ENCODE peak calls at places on chromosomes 13 and 19, in four cellular contexts. One of them, this sample, is unnamed. For H3K27me3 and H3K36me3, the result is how much of the 10 kb centered on the place peaks cover.

GRCh38 chr13:23753523-23753922 is 135.7 kb downstream of the MIPEP start:
- DNase-seq in endodermal cell: no peak
- DNase-seq in mesenchymal stem cell: peak
- DNase-seq in brain microvascular endothelial cell: peak
- DNase-seq in this sample: no peak

GRCh38 chr19:55471266-55471665 is 5.2 kb upstream of the ZNF628 start:
- DNase-seq in endodermal cell: no peak
- DNase-seq in mesenchymal stem cell: no peak
- DNase-seq in brain microvascular endothelial cell: no peak
- DNase-seq in this sample: no peak

GRCh38 chr19:17006579-17006978 is 20.0 kb downstream of the CPAMD8 start:
- DNase-seq in endodermal cell: no peak
- DNase-seq in mesenchymal stem cell: no peak
- DNase-seq in brain microvascular endothelial cell: no peak
- DNase-seq in this sample: no peak

GRCh38 chr13:49084961-49085360 is 109.2 kb downstream of the FNDC3A start:
- DNase-seq in endodermal cell: no peak
- DNase-seq in mesenchymal stem cell: no peak
- DNase-seq in brain microvascular endothelial cell: no peak
- DNase-seq in this sample: no peak

GRCh38 chr13:75430618-75431209 is 51.3 kb downstream of the TBC1D4 start:
- DNase-seq in endodermal cell: no peak
- DNase-seq in mesenchymal stem cell: no peak
- DNase-seq in brain microvascular endothelial cell: no peak
- DNase-seq in this sample: no peak

GRCh38 chr13:46615888-46616531 is 63.0 kb downstream of the LRCH1 start:
- DNase-seq in endodermal cell: no peak
- DNase-seq in mesenchymal stem cell: peak
- DNase-seq in brain microvascular endothelial cell: no peak
- DNase-seq in this sample: no peak

GRCh38 chr19:2289714-2290435 is 7.9 kb upstream of the PEAK3 start:
- DNase-seq in endodermal cell: peak
- DNase-seq in mesenchymal stem cell: no peak
- DNase-seq in brain microvascular endothelial cell: no peak
- DNase-seq in this sample: peak

GRCh38 chr19:3243851-3244700 is 19.6 kb downstream of the CELF5 start:
- DNase-seq in endodermal cell: peak
- DNase-seq in mesenchymal stem cell: peak
- DNase-seq in brain microvascular endothelial cell: peak
- DNase-seq in this sample: peak

GRCh38 chr19:13098291-13099072 is 4.2 kb downstream of the LYL1 start:
- DNase-seq in endodermal cell: peak
- DNase-seq in mesenchymal stem cell: peak
- DNase-seq in brain microvascular endothelial cell: no peak
- DNase-seq in this sample: peak

GRCh38 chr19:27796540-27796939 is 1416.4 kb downstream of the UQCRFS1 start:
- DNase-seq in endodermal cell: no peak
- DNase-seq in mesenchymal stem cell: no peak
- DNase-seq in brain microvascular endothelial cell: no peak
- DNase-seq in this sample: no peak

GRCh38 chr13:23618341-23618740 is 48.1 kb downstream of the TNFRSF19 start:
- DNase-seq in endodermal cell: no peak
- DNase-seq in mesenchymal stem cell: peak
- DNase-seq in brain microvascular endothelial cell: peak
- DNase-seq in this sample: no peak

GRCh38 chr13:102402292-102402691 is 444 bp upstream of the FGF14 start:
- DNase-seq in endodermal cell: peak
- DNase-seq in mesenchymal stem cell: peak
- DNase-seq in brain microvascular endothelial cell: no peak
- DNase-seq in this sample: peak

GRCh38 chr13:49288458-49288857 is 40.7 kb downstream of the CDADC1 start:
- DNase-seq in endodermal cell: no peak
- DNase-seq in mesenchymal stem cell: no peak
- DNase-seq in brain microvascular endothelial cell: no peak
- DNase-seq in this sample: no peak

GRCh38 chr13:71290963-71291937 is 575.8 kb downstream of the DACH1 start:
- DNase-seq in endodermal cell: no peak
- DNase-seq in mesenchymal stem cell: peak
- DNase-seq in brain microvascular endothelial cell: peak
- DNase-seq in this sample: no peak

GRCh38 chr13:98978280-98978679 is 416 bp upstream of the DOCK9 start:
- DNase-seq in endodermal cell: no peak
- DNase-seq in mesenchymal stem cell: peak
- DNase-seq in brain microvascular endothelial cell: peak
- DNase-seq in this sample: no peak
- H3K4me3 ChIP-seq in endodermal cell: no peak
- H3K4me3 ChIP-seq in mesenchymal stem cell: no peak
- H3K4me3 ChIP-seq in brain microvascular endothelial cell: peak
- H3K4me3 ChIP-seq in this sample: no peak

GRCh38 chr19:896999-897398 is 3.7 kb downstream of the RNU6-9 start:
- DNase-seq in endodermal cell: no peak
- DNase-seq in mesenchymal stem cell: no peak
- DNase-seq in brain microvascular endothelial cell: no peak
- DNase-seq in this sample: no peak
- H3K27me3 ChIP-seq in endodermal cell: under half
- H3K27me3 ChIP-seq in mesenchymal stem cell: under half
- H3K27me3 ChIP-seq in brain microvascular endothelial cell: under half
- H3K27me3 ChIP-seq in this sample: under half

GRCh38 chr19:10146142-10146541 is 26.4 kb upstream of the EIF3G start:
- DNase-seq in endodermal cell: no peak
- DNase-seq in mesenchymal stem cell: no peak
- DNase-seq in brain microvascular endothelial cell: no peak
- DNase-seq in this sample: peak

GRCh38 chr19:10155834-10156233 is 36.1 kb upstream of the EIF3G start:
- DNase-seq in endodermal cell: no peak
- DNase-seq in mesenchymal stem cell: no peak
- DNase-seq in brain microvascular endothelial cell: no peak
- DNase-seq in this sample: peak

GRCh38 chr19:10149427-10149826 is 29.7 kb upstream of the EIF3G start:
- DNase-seq in endodermal cell: no peak
- DNase-seq in mesenchymal stem cell: no peak
- DNase-seq in brain microvascular endothelial cell: no peak
- DNase-seq in this sample: peak

GRCh38 chr19:10151521-10151920 is 31.8 kb upstream of the EIF3G start:
- DNase-seq in endodermal cell: no peak
- DNase-seq in mesenchymal stem cell: no peak
- DNase-seq in brain microvascular endothelial cell: no peak
- DNase-seq in this sample: peak

DNA sequence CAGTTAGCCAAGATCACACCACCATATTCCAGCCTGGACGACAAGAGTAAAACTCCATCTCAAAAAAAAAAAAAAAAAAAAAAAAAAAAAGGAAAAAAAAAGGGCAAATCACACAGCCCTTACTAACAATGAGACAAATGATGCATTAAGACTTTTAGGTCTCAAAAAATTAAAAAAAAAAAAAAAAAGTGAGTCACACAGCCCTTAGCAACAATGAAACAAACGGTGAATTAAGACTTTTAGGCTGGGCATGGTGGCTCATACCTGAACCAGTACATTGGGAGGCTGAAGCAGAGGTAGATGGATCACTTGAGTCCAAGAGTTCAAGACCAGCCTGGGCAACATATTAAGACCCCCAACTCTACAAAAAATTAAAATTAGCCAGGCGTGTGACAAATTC is 32.4 kb upstream of the EIF3G start:
- DNase-seq in endodermal cell: no peak
- DNase-seq in mesenchymal stem cell: no peak
- DNase-seq in brain microvascular endothelial cell: no peak
- DNase-seq in this sample: no peak
- H3K36me3 ChIP-seq in endodermal cell: half or more
- H3K36me3 ChIP-seq in mesenchymal stem cell: half or more
- H3K36me3 ChIP-seq in brain microvascular endothelial cell: half or more
- H3K36me3 ChIP-seq in this sample: half or more

GRCh38 chr19:35042056-35042730 is 672 bp downstream of the HPN start:
- DNase-seq in endodermal cell: no peak
- DNase-seq in mesenchymal stem cell: no peak
- DNase-seq in brain microvascular endothelial cell: no peak
- DNase-seq in this sample: peak
- H3K4me3 ChIP-seq in endodermal cell: peak
- H3K4me3 ChIP-seq in mesenchymal stem cell: no peak
- H3K4me3 ChIP-seq in brain microvascular endothelial cell: no peak
- H3K4me3 ChIP-seq in this sample: peak

DNA sequence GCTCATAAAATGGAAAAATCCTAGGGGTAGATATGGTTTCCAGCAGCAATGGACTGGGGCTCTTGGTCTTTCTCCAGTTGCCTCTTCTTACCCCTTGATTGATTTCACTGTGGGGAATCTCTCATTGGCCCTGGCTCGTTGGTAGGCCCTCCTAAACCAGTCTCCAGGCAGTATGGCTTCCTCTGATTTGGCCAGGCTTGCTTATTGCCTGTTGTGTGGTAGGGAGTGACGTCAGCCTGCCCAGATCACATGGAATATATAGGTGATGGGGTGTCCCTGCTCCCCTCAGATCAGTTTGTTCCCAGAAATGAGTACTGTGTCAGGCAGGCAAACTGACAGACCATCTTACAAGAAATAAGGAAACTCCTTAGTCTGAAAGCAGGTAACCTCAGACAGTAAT is 5.7 kb upstream of the SELENOV start:
- DNase-seq in endodermal cell: no peak
- DNase-seq in mesenchymal stem cell: no peak
- DNase-seq in brain microvascular endothelial cell: no peak
- DNase-seq in this sample: no peak
- H3K27me3 ChIP-seq in endodermal cell: half or more
- H3K27me3 ChIP-seq in mesenchymal stem cell: half or more
- H3K27me3 ChIP-seq in brain microvascular endothelial cell: under half
- H3K27me3 ChIP-seq in this sample: half or more

DNA sequence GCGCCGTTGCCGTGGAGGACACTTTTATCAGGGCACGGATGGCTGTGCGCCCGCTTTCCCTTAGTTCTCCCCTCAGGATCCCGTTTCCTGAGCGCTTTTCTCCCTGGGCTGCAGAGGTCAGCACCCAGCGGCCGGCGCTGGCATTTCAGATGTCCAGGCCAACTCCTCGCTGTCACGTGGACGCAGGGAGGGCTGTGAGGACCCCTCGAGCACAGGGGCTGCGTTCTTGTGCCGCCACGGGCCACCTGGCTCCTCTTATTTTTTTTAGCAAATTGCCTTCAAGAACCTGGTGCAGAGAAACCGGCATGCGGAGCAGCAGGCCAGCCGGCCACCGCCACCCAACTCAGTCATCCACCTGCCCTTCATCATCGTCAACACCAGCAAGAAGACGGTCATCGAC is 22.3 kb downstream of the ATP4B start:
- DNase-seq in endodermal cell: no peak
- DNase-seq in mesenchymal stem cell: no peak
- DNase-seq in brain microvascular endothelial cell: no peak
- DNase-seq in this sample: peak
- H3K36me3 ChIP-seq in endodermal cell: half or more
- H3K36me3 ChIP-seq in mesenchymal stem cell: half or more
- H3K36me3 ChIP-seq in brain microvascular endothelial cell: half or more
- H3K36me3 ChIP-seq in this sample: under half

DNA sequence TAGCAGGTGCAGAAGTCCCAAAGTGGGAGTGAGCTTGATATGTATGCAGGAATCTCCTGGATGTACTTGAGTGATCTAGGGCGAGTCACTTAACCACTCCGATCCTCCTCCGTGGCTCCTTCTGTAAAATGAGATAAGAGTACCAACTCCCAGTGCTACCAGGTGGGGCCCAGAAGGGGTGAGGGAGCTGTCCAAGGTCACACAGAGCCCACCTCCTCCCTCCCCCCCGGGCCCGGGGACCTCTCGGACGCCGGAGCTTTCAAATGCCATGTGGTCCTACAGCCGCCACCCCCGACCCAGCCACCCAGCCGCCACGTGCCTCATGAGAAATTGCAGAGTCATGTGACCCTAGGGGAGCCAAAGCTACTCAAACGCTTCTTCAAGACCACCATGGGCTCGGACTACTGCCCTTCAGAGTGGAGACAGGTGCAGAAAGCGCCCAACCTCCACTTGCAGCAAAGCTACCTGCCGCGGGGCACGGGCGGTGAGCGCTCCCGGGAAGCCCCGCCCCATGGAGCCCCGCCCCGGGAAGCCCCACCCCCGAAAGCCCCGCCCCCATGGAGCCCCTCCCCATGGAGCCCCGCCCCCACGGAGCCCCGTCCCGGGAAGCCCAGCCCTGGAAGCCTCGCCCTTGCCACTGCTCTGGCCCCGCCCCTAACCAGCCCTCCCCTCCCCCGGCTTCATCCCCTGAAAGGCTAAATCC is 10.1 kb upstream of the ZNF358 start:
- DNase-seq in endodermal cell: peak
- DNase-seq in mesenchymal stem cell: peak
- DNase-seq in brain microvascular endothelial cell: no peak
- DNase-seq in this sample: peak
- H3K4me3 ChIP-seq in endodermal cell: no peak
- H3K4me3 ChIP-seq in mesenchymal stem cell: no peak
- H3K4me3 ChIP-seq in brain microvascular endothelial cell: no peak
- H3K4me3 ChIP-seq in this sample: peak

GRCh38 chr13:40047322-40047771 is 391.9 kb downstream of the COG6 start:
- DNase-seq in endodermal cell: no peak
- DNase-seq in mesenchymal stem cell: no peak
- DNase-seq in brain microvascular endothelial cell: no peak
- DNase-seq in this sample: no peak

GRCh38 chr13:40048551-40048950 is 393.1 kb downstream of the COG6 start:
- DNase-seq in endodermal cell: no peak
- DNase-seq in mesenchymal stem cell: no peak
- DNase-seq in brain microvascular endothelial cell: no peak
- DNase-seq in this sample: no peak

DNA sequence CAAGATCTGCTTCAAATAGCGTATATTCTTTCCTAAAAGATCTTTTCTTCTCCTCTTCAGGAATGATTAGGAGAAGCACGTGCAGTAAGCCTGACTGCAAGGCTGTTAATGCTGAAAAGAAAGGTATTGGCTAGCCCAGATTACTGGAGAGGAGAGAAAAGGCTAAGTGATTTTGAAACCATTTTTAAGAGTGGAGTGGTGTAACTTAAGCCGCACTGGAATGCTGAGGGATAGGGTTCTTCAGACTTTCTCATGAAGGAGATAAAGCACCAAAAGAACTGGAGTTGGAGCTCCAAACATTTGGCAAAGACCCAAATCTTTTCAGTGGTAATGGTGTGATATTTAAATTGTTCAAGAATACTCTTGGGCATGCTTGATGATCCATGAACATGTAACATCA is 388.3 kb downstream of the COG6 start:
- DNase-seq in endodermal cell: no peak
- DNase-seq in mesenchymal stem cell: no peak
- DNase-seq in brain microvascular endothelial cell: no peak
- DNase-seq in this sample: no peak
- H3K27me3 ChIP-seq in endodermal cell: under half
- H3K27me3 ChIP-seq in mesenchymal stem cell: half or more
- H3K27me3 ChIP-seq in brain microvascular endothelial cell: under half
- H3K27me3 ChIP-seq in this sample: under half

GRCh38 chr19:47363758-47364529 is 14.8 kb downstream of the DHX34 start:
- DNase-seq in endodermal cell: peak
- DNase-seq in mesenchymal stem cell: peak
- DNase-seq in brain microvascular endothelial cell: peak
- DNase-seq in this sample: peak
- H3K36me3 ChIP-seq in endodermal cell: half or more
- H3K36me3 ChIP-seq in mesenchymal stem cell: half or more
- H3K36me3 ChIP-seq in brain microvascular endothelial cell: half or more
- H3K36me3 ChIP-seq in this sample: under half

This sample was measured in H7.